ENCODE peak calls at places on chromosome 14, in six cellular contexts. Z is neural crest cell; W is DMS153; M is activated effector memory CD4-positive, alpha-beta T cell treated with Interleukin-2 at 50 U/mL for 16 hours; U is astrocyte of the spinal cord; N is CD8-positive, alpha-beta T cell. E is an unnamed sample.

GRCh38 chr14:102949801-102950451 is 27.5 kb downstream of the AMN start:
- DNase-seq in N (no peak), M (no peak), W (no peak), U (peak; percentile 54), Z (no peak), E (no peak)

GRCh38 chr14:53553221-53553620 is 400.1 kb upstream of the DDHD1 start:
- DNase-seq in N (no peak), U (no peak), Z (no peak), W (no peak), M (no peak), E (no peak)

GRCh38 chr14:95233702-95234241 is 76.4 kb upstream of the DICER1 start:
- DNase-seq in M (no peak), Z (no peak), W (no peak), N (no peak), U (no peak), E (peak; percentile 24)

GRCh38 chr14:87233266-87233665 is 759.7 kb downstream of the GALC start:
- DNase-seq in N (no peak), Z (no peak), W (no peak), U (no peak), M (no peak), E (no peak)

GRCh38 chr14:58738876-58739275 is 101.1 kb downstream of the DACT1 start:
- DNase-seq in Z (no peak), W (no peak), N (no peak), M (no peak), U (no peak), E (no peak)

GRCh38 chr14:60724080-60724618 is at the start of gene SIX4:
- DNase-seq in N (no peak), U (peak; percentile 90), Z (peak; percentile 47), M (no peak), W (peak; percentile 92), E (peak; percentile 9)

GRCh38 chr14:74647061-74647833 is 35.2 kb upstream of the LTBP2 start:
- DNase-seq in Z (no peak), N (no peak), M (no peak), W (no peak), U (no peak), E (no peak)

GRCh38 chr14:39581474-39581873 is 149.2 kb upstream of the FBXO33 start:
- DNase-seq in N (no peak), Z (no peak), U (peak; percentile 6), M (no peak), W (no peak), E (no peak)

GRCh38 chr14:75911883-75912282 is 69.9 kb downstream of the TGFB3 start:
- DNase-seq in M (no peak), Z (peak; percentile 35), W (no peak), N (no peak), U (peak; percentile 55), E (no peak)

GRCh38 chr14:38278035-38278434 is 22.1 kb upstream of the CLEC14A start:
- DNase-seq in W (no peak), M (no peak), N (no peak), U (no peak), Z (no peak), E (no peak)

GRCh38 chr14:59427653-59428578 is 37.3 kb downstream of the GPR135 start:
- DNase-seq in M (no peak), U (no peak), Z (no peak), N (no peak), W (no peak), E (no peak)

GRCh38 chr14:24848427-24848826 is 201.5 kb downstream of the STXBP6 start:
- DNase-seq in Z (no peak), M (no peak), U (peak; percentile 82), N (no peak), W (no peak), E (no peak)

GRCh38 chr14:32366995-32367394 is 37.9 kb downstream of the AKAP6 start:
- DNase-seq in Z (no peak), U (peak; percentile 72), M (no peak), W (peak; percentile 49), N (no peak), E (no peak)

GRCh38 chr14:67815573-67816235 is 686 bp downstream of the ZFYVE26 start:
- DNase-seq in M (no peak), N (no peak), Z (no peak), U (peak; percentile 42), W (no peak), E (no peak)

GRCh38 chr14:90368946-90369721 is 27.7 kb upstream of the CALM1 start:
- DNase-seq in M (no peak), N (no peak), U (no peak), Z (no peak), W (peak; percentile 6), E (no peak)

GRCh38 chr14:92945959-92946846 is 23.3 kb downstream of the CHGA start:
- DNase-seq in W (peak; percentile 87), M (no peak), Z (no peak), U (peak; percentile 62), N (no peak), E (no peak)

GRCh38 chr14:75429562-75429961 is 1.7 kb downstream of the JDP2 start:
- DNase-seq in W (no peak), N (no peak), M (no peak), Z (no peak), U (no peak), E (no peak)

GRCh38 chr14:102280376-102280962 is 24.5 kb downstream of the MOK start:
- DNase-seq in W (no peak), N (no peak), M (no peak), Z (no peak), U (peak; percentile 96), E (no peak)

GRCh38 chr14:101817511-101818001 is 56.0 kb downstream of the PPP2R5C start:
- DNase-seq in M (no peak), Z (no peak), N (no peak), W (no peak), U (no peak), E (no peak)

GRCh38 chr14:104523546-104523935 is 56.0 kb upstream of the C14orf180 start:
- DNase-seq in W (no peak), Z (no peak), U (no peak), N (no peak), M (no peak), E (no peak)

GRCh38 chr14:79466938-79467527 is 744.3 kb downstream of the DIO2 start:
- DNase-seq in U (no peak), N (no peak), W (no peak), M (no peak), Z (no peak), E (no peak)

GRCh38 chr14:68451676-68452387 is 341.0 kb downstream of the ZFP36L1 start:
- DNase-seq in Z (no peak), U (peak; percentile 40), W (no peak), M (no peak), N (no peak), E (no peak)

GRCh38 chr14:95818581-95818980 is 58.1 kb upstream of the TUNAR start:
- DNase-seq in W (no peak), U (no peak), Z (no peak), M (no peak), N (no peak), E (no peak)

GRCh38 chr14:61321385-61322010 is at the start of gene PRKCH:
- DNase-seq in Z (peak; percentile 28), U (peak; percentile 43), W (peak; percentile 78), N (peak; percentile 81), M (peak; percentile 78), E (peak; percentile 20)

GRCh38 chr14:50666772-50667490 is 1.2 kb downstream of the SAV1 start:
- DNase-seq in M (peak; percentile 8), W (no peak), U (peak; percentile 67), N (peak; percentile 6), Z (no peak), E (no peak)

GRCh38 chr14:33589334-33589733 is 361.5 kb downstream of the EGLN3 start:
- DNase-seq in W (no peak), U (peak; percentile 88), M (no peak), Z (no peak), N (no peak), E (no peak)

GRCh38 chr14:23627961-23628360 is 8.2 kb upstream of the DHRS2 start:
- DNase-seq in Z (no peak), N (no peak), W (no peak), U (no peak), M (no peak), E (no peak)

GRCh38 chr14:37550511-37550910 is 44.5 kb downstream of the FOXA1 start:
- DNase-seq in N (no peak), U (peak; percentile 80), Z (no peak), W (no peak), M (no peak), E (no peak)

GRCh38 chr14:58829594-58829993 is 191.8 kb downstream of the DACT1 start:
- DNase-seq in W (peak; percentile 97), N (no peak), M (no peak), U (peak; percentile 29), Z (no peak), E (no peak)

GRCh38 chr14:99860219-99860618 is 67.0 kb downstream of the EML1 start:
- DNase-seq in U (no peak), M (no peak), N (no peak), Z (no peak), W (no peak), E (no peak)

GRCh38 chr14:73713206-73713803 is 879 bp downstream of the PNMA1 start:
- DNase-seq in N (no peak), U (peak; percentile 42), Z (no peak), W (no peak), M (no peak), E (no peak)

GRCh38 chr14:97798204-97798603 is 1001.0 kb downstream of the VRK1 start:
- DNase-seq in W (no peak), Z (no peak), U (no peak), N (no peak), M (no peak), E (no peak)

GRCh38 chr14:69713976-69714716 is 52.8 kb upstream of the SRSF5 start:
- DNase-seq in Z (no peak), M (no peak), U (no peak), N (no peak), W (peak; percentile 85), E (no peak)